ENCODE peak calls at places on chromosomes 12 and 14, in nine cellular contexts. G is HCT116, F is SJCRH30, I is A549, S is gastrocnemius medialis, J is stomach, B is left ventricle myocardium inferior, A is GM23338, V is lung. Q is an unnamed sample.

GRCh38 chr14:69543341-69544249 is 31.1 kb downstream of the CCDC177 start:
- DNase-seq in J (peak; percentile 46), G (peak; percentile 48), B (no peak), A (peak; percentile 64), F (peak; percentile 68), I (peak; percentile 39), S (no peak), V (peak; percentile 71), Q (no peak)

GRCh38 chr12:7934560-7935463 is 1.2 kb downstream of the SLC2A3 start:
- DNase-seq in S (no peak), B (no peak), F (no peak), V (no peak), G (no peak), A (no peak), J (no peak), I (no peak), Q (no peak)

GRCh38 chr14:70663707-70664179 is 22.0 kb downstream of the TTC9 start:
- DNase-seq in S (no peak), V (no peak), F (no peak), G (no peak), I (no peak), J (no peak), A (no peak), B (no peak), Q (no peak)

GRCh38 chr12:94566345-94566744 is 84.0 kb downstream of the TMCC3 start:
- DNase-seq in V (no peak), G (no peak), B (no peak), S (no peak), J (no peak), F (no peak), A (no peak), I (no peak), Q (no peak)

GRCh38 chr12:72388322-72388721 is 116.2 kb downstream of the TRHDE start:
- DNase-seq in F (no peak), A (no peak), V (no peak), J (no peak), G (no peak), B (no peak), I (no peak), S (no peak), Q (no peak)

GRCh38 chr14:35362441-35362840 is 42.1 kb downstream of the NFKBIA start:
- DNase-seq in V (no peak), I (no peak), S (no peak), F (no peak), G (no peak), B (no peak), A (no peak), J (no peak), Q (no peak)

GRCh38 chr14:31057035-31057434 is 30.9 kb upstream of the STRN3 start:
- DNase-seq in I (no peak), J (no peak), G (no peak), S (no peak), B (no peak), A (no peak), F (no peak), V (no peak), Q (no peak)

GRCh38 chr12:23083267-23083666 is 458.3 kb downstream of the ETNK1 start:
- DNase-seq in J (no peak), F (no peak), G (no peak), S (no peak), B (no peak), V (no peak), A (no peak), I (no peak), Q (no peak)

GRCh38 chr14:95207475-95208253 is 50.3 kb upstream of the DICER1 start:
- DNase-seq in B (no peak), J (no peak), V (no peak), S (no peak), I (no peak), A (no peak), F (no peak), G (no peak), Q (no peak)

GRCh38 chr14:75445958-75446357 is 18.1 kb downstream of the JDP2 start:
- DNase-seq in J (no peak), G (no peak), S (no peak), F (no peak), V (no peak), B (no peak), I (no peak), A (no peak), Q (no peak)

GRCh38 chr14:26330982-26331381 is 266.9 kb downstream of the NOVA1 start:
- DNase-seq in S (no peak), G (no peak), J (no peak), F (no peak), A (no peak), I (no peak), B (no peak), V (no peak), Q (no peak)

GRCh38 chr12:104243551-104243950 is 28.0 kb downstream of the TXNRD1 start:
- DNase-seq in A (no peak), F (no peak), G (no peak), S (no peak), V (no peak), J (no peak), B (no peak), I (no peak), Q (no peak)

GRCh38 chr12:111151441-111151840 is 217.5 kb downstream of the PHETA1 start:
- DNase-seq in V (no peak), B (no peak), S (no peak), I (no peak), F (no peak), A (no peak), J (no peak), G (no peak), Q (no peak)

GRCh38 chr12:111150894-111151293 is 218.0 kb downstream of the PHETA1 start:
- DNase-seq in I (no peak), F (no peak), V (no peak), B (no peak), S (no peak), J (no peak), G (no peak), A (no peak), Q (no peak)

GRCh38 chr12:111154180-111154579 is 214.7 kb downstream of the PHETA1 start:
- DNase-seq in V (no peak), B (no peak), I (no peak), S (no peak), F (no peak), J (no peak), A (peak; percentile 60), G (no peak), Q (no peak)

GRCh38 chr12:111150476-111150875 is 218.4 kb downstream of the PHETA1 start:
- DNase-seq in S (no peak), F (no peak), A (no peak), B (no peak), I (no peak), G (no peak), V (no peak), J (no peak), Q (no peak)

GRCh38 chr12:111152581-111152980 is 216.3 kb downstream of the PHETA1 start:
- DNase-seq in J (no peak), G (no peak), V (no peak), I (no peak), F (no peak), A (no peak), S (no peak), B (no peak), Q (no peak)
- H3K4me1 ChIP-seq in J (peaks cover 8% of the 10 kb centered on the region), G (no peaks in the 10 kb centered on the region), V (no peaks in the 10 kb centered on the region), I (no peaks in the 10 kb centered on the region), F (no peaks in the 10 kb centered on the region), A (peaks cover 10% of the 10 kb centered on the region), S (no peaks in the 10 kb centered on the region), B (no peaks in the 10 kb centered on the region), Q (peaks cover 3% of the 10 kb centered on the region)

GRCh38 chr14:45091696-45092095 is 7.8 kb downstream of the PRPF39 start:
- DNase-seq in I (no peak), S (no peak), V (no peak), F (no peak), B (no peak), J (no peak), A (no peak), G (no peak), Q (no peak)

GRCh38 chr14:45085004-45085403 is 1.1 kb downstream of the PRPF39 start:
- DNase-seq in I (no peak), A (no peak), G (no peak), F (no peak), V (no peak), B (no peak), S (no peak), J (no peak), Q (no peak)

GRCh38 chr14:45094275-45094674 is 10.4 kb downstream of the PRPF39 start:
- DNase-seq in B (no peak), F (no peak), S (no peak), G (no peak), V (no peak), I (no peak), A (no peak), J (no peak), Q (no peak)

GRCh38 chr14:45095143-45095542 is 11.2 kb downstream of the PRPF39 start:
- DNase-seq in F (no peak), J (no peak), V (no peak), A (no peak), G (no peak), I (no peak), B (no peak), S (no peak), Q (no peak)

GRCh38 chr14:45089813-45090212 is 5.9 kb downstream of the PRPF39 start:
- DNase-seq in A (no peak), B (no peak), F (no peak), V (no peak), J (no peak), G (no peak), S (no peak), I (no peak), Q (no peak)
- H3K4me1 ChIP-seq in A (no peaks in the 10 kb centered on the region), B (peaks cover 64% of the 10 kb centered on the region), F (peaks cover 4% of the 10 kb centered on the region), V (no peaks in the 10 kb centered on the region), J (peaks cover 68% of the 10 kb centered on the region), G (no peaks in the 10 kb centered on the region), S (peaks cover 24% of the 10 kb centered on the region), I (peaks cover 53% of the 10 kb centered on the region), Q (no peaks in the 10 kb centered on the region)

GRCh38 chr12:32522322-32523221 is 123.2 kb downstream of the FGD4 start:
- DNase-seq in V (no peak), S (no peak), B (no peak), I (no peak), J (no peak), A (no peak), F (no peak), G (no peak), Q (no peak)
- H3K4me1 ChIP-seq in V (peaks cover 1% of the 10 kb centered on the region), S (peaks cover 32% of the 10 kb centered on the region), B (peaks cover 52% of the 10 kb centered on the region), I (no peaks in the 10 kb centered on the region), J (peaks cover 42% of the 10 kb centered on the region), A (peaks cover 32% of the 10 kb centered on the region), F (no peaks in the 10 kb centered on the region), G (no peaks in the 10 kb centered on the region), Q (no peaks in the 10 kb centered on the region)

DNA sequence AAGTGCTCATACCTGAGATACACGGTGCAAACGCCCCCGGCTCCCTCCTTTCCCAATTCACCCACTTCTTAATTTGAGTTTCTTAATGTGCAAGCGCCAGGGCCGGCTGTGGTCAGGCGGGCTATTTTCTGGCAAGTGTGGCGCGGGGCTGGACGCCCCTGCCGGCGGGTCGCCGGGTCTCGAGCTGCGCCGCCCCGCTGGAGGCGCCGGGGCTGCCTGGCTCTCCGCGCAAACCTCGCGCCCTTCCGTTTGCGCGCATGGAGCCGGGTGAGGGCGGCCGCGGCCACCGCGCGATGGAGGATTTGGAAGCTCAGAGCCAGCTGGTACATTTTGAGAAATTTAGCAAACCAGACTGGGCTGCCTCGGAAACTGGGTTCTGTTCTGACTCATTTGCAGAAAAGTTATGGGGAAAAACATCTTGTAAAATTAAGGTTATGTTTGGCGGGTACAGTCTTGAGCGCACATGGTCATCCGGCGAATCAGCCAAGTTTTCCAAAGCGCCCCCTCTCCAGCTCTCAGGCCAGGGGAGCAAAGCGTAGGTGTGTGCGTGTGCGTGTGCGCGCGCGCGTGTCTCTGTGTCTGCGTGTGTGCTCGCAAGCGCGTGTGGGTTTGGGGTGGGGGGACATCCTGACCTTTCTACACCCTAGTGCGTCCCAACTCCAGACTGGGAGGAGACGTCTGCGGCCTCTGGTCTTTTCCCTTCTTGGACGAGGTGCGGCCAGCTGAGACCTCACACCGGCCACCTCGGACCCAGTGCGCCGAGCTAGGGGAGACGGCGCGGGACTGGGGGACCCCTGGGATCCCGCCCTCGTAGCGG is 6.5 kb upstream of the OTX2 start:
- DNase-seq in F (no peak), S (no peak), I (no peak), G (no peak), B (no peak), J (no peak), V (no peak), A (peak; percentile 79), Q (no peak)
- H3K4me1 ChIP-seq in F (no peaks in the 10 kb centered on the region), S (no peaks in the 10 kb centered on the region), I (no peaks in the 10 kb centered on the region), G (no peaks in the 10 kb centered on the region), B (no peaks in the 10 kb centered on the region), J (peaks cover 14% of the 10 kb centered on the region), V (no peaks in the 10 kb centered on the region), A (peaks cover 65% of the 10 kb centered on the region), Q (peaks cover 6% of the 10 kb centered on the region)

Q was measured in iPS DF 6.9.